ENCODE peak calls at places on chromosomes 5 and 9, in nine cellular contexts. One of them, this sample, is unnamed.

GRCh38 chr9:116476935-116477381 is 210.1 kb upstream of the TRIM32 start:
- DNase-seq in RWPE1: no peak
- DNase-seq in brain microvascular endothelial cell: no peak
- DNase-seq in CD4-positive, alpha-beta memory T cell: no peak
- DNase-seq in effector memory CD4-positive, alpha-beta T cell: no peak
- DNase-seq in HepG2: no peak
- DNase-seq in naive thymus-derived CD4-positive, alpha-beta T cell: no peak
- DNase-seq in breast epithelium: no peak
- DNase-seq in CD8-positive, alpha-beta T cell: no peak
- DNase-seq in this sample: no peak

GRCh38 chr5:32471784-32472183 is 27.2 kb upstream of the ZFR start:
- DNase-seq in breast epithelium: no peak
- DNase-seq in brain microvascular endothelial cell: no peak
- DNase-seq in effector memory CD4-positive, alpha-beta T cell: no peak
- DNase-seq in HepG2: no peak
- DNase-seq in naive thymus-derived CD4-positive, alpha-beta T cell: no peak
- DNase-seq in CD4-positive, alpha-beta memory T cell: no peak
- DNase-seq in CD8-positive, alpha-beta T cell: no peak
- DNase-seq in RWPE1: no peak
- DNase-seq in this sample: no peak

GRCh38 chr9:19049872-19050636 is 827 bp downstream of the RRAGA start:
- DNase-seq in HepG2: no peak
- DNase-seq in breast epithelium: no peak
- DNase-seq in CD4-positive, alpha-beta memory T cell: peak; percentile 21
- DNase-seq in naive thymus-derived CD4-positive, alpha-beta T cell: no peak
- DNase-seq in RWPE1: no peak
- DNase-seq in CD8-positive, alpha-beta T cell: no peak
- DNase-seq in brain microvascular endothelial cell: peak; percentile 27
- DNase-seq in effector memory CD4-positive, alpha-beta T cell: no peak
- DNase-seq in this sample: no peak

GRCh38 chr5:173567548-173567947 is 48.9 kb downstream of the BOD1 start:
- DNase-seq in brain microvascular endothelial cell: peak; percentile 33
- DNase-seq in naive thymus-derived CD4-positive, alpha-beta T cell: no peak
- DNase-seq in RWPE1: peak; percentile 78
- DNase-seq in CD4-positive, alpha-beta memory T cell: no peak
- DNase-seq in breast epithelium: no peak
- DNase-seq in effector memory CD4-positive, alpha-beta T cell: no peak
- DNase-seq in HepG2: no peak
- DNase-seq in CD8-positive, alpha-beta T cell: no peak
- DNase-seq in this sample: no peak

GRCh38 chr9:111805841-111806241 is 11.1 kb upstream of the SHOC1 start:
- DNase-seq in effector memory CD4-positive, alpha-beta T cell: no peak
- DNase-seq in RWPE1: peak; percentile 94
- DNase-seq in CD4-positive, alpha-beta memory T cell: no peak
- DNase-seq in naive thymus-derived CD4-positive, alpha-beta T cell: no peak
- DNase-seq in breast epithelium: no peak
- DNase-seq in CD8-positive, alpha-beta T cell: no peak
- DNase-seq in brain microvascular endothelial cell: peak; percentile 34
- DNase-seq in HepG2: no peak
- DNase-seq in this sample: no peak

GRCh38 chr9:127637322-127637847 is 25.3 kb downstream of the STXBP1 start:
- DNase-seq in RWPE1: peak; percentile 70
- DNase-seq in CD8-positive, alpha-beta T cell: no peak
- DNase-seq in brain microvascular endothelial cell: peak; percentile 46
- DNase-seq in breast epithelium: no peak
- DNase-seq in effector memory CD4-positive, alpha-beta T cell: no peak
- DNase-seq in naive thymus-derived CD4-positive, alpha-beta T cell: no peak
- DNase-seq in HepG2: peak; percentile 38
- DNase-seq in CD4-positive, alpha-beta memory T cell: no peak
- DNase-seq in this sample: no peak

GRCh38 chr9:21904776-21905175 is 89.4 kb downstream of the CDKN2A start:
- DNase-seq in brain microvascular endothelial cell: peak; percentile 49
- DNase-seq in RWPE1: no peak
- DNase-seq in CD8-positive, alpha-beta T cell: no peak
- DNase-seq in CD4-positive, alpha-beta memory T cell: no peak
- DNase-seq in naive thymus-derived CD4-positive, alpha-beta T cell: no peak
- DNase-seq in HepG2: no peak
- DNase-seq in breast epithelium: no peak
- DNase-seq in effector memory CD4-positive, alpha-beta T cell: no peak
- DNase-seq in this sample: no peak

GRCh38 chr9:134162926-134163373 is 1.4 kb downstream of the RNU6ATAC start:
- DNase-seq in naive thymus-derived CD4-positive, alpha-beta T cell: no peak
- DNase-seq in RWPE1: no peak
- DNase-seq in brain microvascular endothelial cell: no peak
- DNase-seq in breast epithelium: no peak
- DNase-seq in CD8-positive, alpha-beta T cell: no peak
- DNase-seq in HepG2: no peak
- DNase-seq in effector memory CD4-positive, alpha-beta T cell: no peak
- DNase-seq in CD4-positive, alpha-beta memory T cell: no peak
- DNase-seq in this sample: no peak

GRCh38 chr5:130055572-130055971 is 151.3 kb downstream of the CHSY3 start:
- DNase-seq in CD4-positive, alpha-beta memory T cell: no peak
- DNase-seq in breast epithelium: no peak
- DNase-seq in effector memory CD4-positive, alpha-beta T cell: no peak
- DNase-seq in brain microvascular endothelial cell: no peak
- DNase-seq in CD8-positive, alpha-beta T cell: no peak
- DNase-seq in HepG2: no peak
- DNase-seq in naive thymus-derived CD4-positive, alpha-beta T cell: no peak
- DNase-seq in RWPE1: no peak
- DNase-seq in this sample: no peak

GRCh38 chr5:102223542-102224444 is 72.3 kb downstream of the SLCO4C1 start:
- DNase-seq in HepG2: peak; percentile 68
- DNase-seq in naive thymus-derived CD4-positive, alpha-beta T cell: no peak
- DNase-seq in CD4-positive, alpha-beta memory T cell: peak; percentile 35
- DNase-seq in breast epithelium: no peak
- DNase-seq in brain microvascular endothelial cell: no peak
- DNase-seq in effector memory CD4-positive, alpha-beta T cell: no peak
- DNase-seq in RWPE1: no peak
- DNase-seq in CD8-positive, alpha-beta T cell: no peak
- DNase-seq in this sample: no peak

GRCh38 chr9:4320021-4320420 is 20.2 kb upstream of the GLIS3 start:
- DNase-seq in CD8-positive, alpha-beta T cell: no peak
- DNase-seq in HepG2: no peak
- DNase-seq in RWPE1: no peak
- DNase-seq in naive thymus-derived CD4-positive, alpha-beta T cell: no peak
- DNase-seq in brain microvascular endothelial cell: no peak
- DNase-seq in effector memory CD4-positive, alpha-beta T cell: no peak
- DNase-seq in CD4-positive, alpha-beta memory T cell: no peak
- DNase-seq in breast epithelium: no peak
- DNase-seq in this sample: no peak

GRCh38 chr9:85430659-85431370 is 310.9 kb downstream of the AGTPBP1 start:
- DNase-seq in CD4-positive, alpha-beta memory T cell: no peak
- DNase-seq in naive thymus-derived CD4-positive, alpha-beta T cell: no peak
- DNase-seq in brain microvascular endothelial cell: no peak
- DNase-seq in CD8-positive, alpha-beta T cell: no peak
- DNase-seq in HepG2: no peak
- DNase-seq in RWPE1: no peak
- DNase-seq in breast epithelium: no peak
- DNase-seq in effector memory CD4-positive, alpha-beta T cell: no peak
- DNase-seq in this sample: peak; percentile 49

GRCh38 chr5:86971034-86971511 is 296.6 kb upstream of the RASA1 start:
- DNase-seq in HepG2: peak; percentile 3
- DNase-seq in RWPE1: peak; percentile 13
- DNase-seq in naive thymus-derived CD4-positive, alpha-beta T cell: no peak
- DNase-seq in CD8-positive, alpha-beta T cell: no peak
- DNase-seq in CD4-positive, alpha-beta memory T cell: peak; percentile 15
- DNase-seq in effector memory CD4-positive, alpha-beta T cell: no peak
- DNase-seq in breast epithelium: no peak
- DNase-seq in brain microvascular endothelial cell: peak; percentile 11
- DNase-seq in this sample: no peak

GRCh38 chr9:99373912-99374311 is 151.8 kb downstream of the SEC61B start:
- DNase-seq in naive thymus-derived CD4-positive, alpha-beta T cell: no peak
- DNase-seq in brain microvascular endothelial cell: no peak
- DNase-seq in CD8-positive, alpha-beta T cell: no peak
- DNase-seq in CD4-positive, alpha-beta memory T cell: no peak
- DNase-seq in breast epithelium: no peak
- DNase-seq in effector memory CD4-positive, alpha-beta T cell: no peak
- DNase-seq in RWPE1: no peak
- DNase-seq in HepG2: no peak
- DNase-seq in this sample: no peak

GRCh38 chr9:75918154-75918553 is 27.7 kb downstream of the PCSK5 start:
- DNase-seq in RWPE1: peak; percentile 88
- DNase-seq in effector memory CD4-positive, alpha-beta T cell: no peak
- DNase-seq in CD4-positive, alpha-beta memory T cell: no peak
- DNase-seq in CD8-positive, alpha-beta T cell: no peak
- DNase-seq in brain microvascular endothelial cell: no peak
- DNase-seq in HepG2: no peak
- DNase-seq in naive thymus-derived CD4-positive, alpha-beta T cell: no peak
- DNase-seq in breast epithelium: no peak
- DNase-seq in this sample: no peak

GRCh38 chr9:83469722-83470121 is 68.5 kb downstream of the FRMD3 start:
- DNase-seq in CD8-positive, alpha-beta T cell: no peak
- DNase-seq in CD4-positive, alpha-beta memory T cell: no peak
- DNase-seq in naive thymus-derived CD4-positive, alpha-beta T cell: no peak
- DNase-seq in effector memory CD4-positive, alpha-beta T cell: no peak
- DNase-seq in HepG2: no peak
- DNase-seq in RWPE1: no peak
- DNase-seq in brain microvascular endothelial cell: no peak
- DNase-seq in breast epithelium: no peak
- DNase-seq in this sample: no peak

GRCh38 chr5:149434162-149435014 is 55.3 kb upstream of the IL17B start:
- DNase-seq in RWPE1: peak; percentile 86
- DNase-seq in CD8-positive, alpha-beta T cell: peak; percentile 21
- DNase-seq in brain microvascular endothelial cell: peak; percentile 78
- DNase-seq in HepG2: no peak
- DNase-seq in breast epithelium: no peak
- DNase-seq in CD4-positive, alpha-beta memory T cell: peak; percentile 40
- DNase-seq in naive thymus-derived CD4-positive, alpha-beta T cell: peak; percentile 40
- DNase-seq in effector memory CD4-positive, alpha-beta T cell: peak; percentile 12
- DNase-seq in this sample: no peak

GRCh38 chr5:95935553-95936100 is 26.0 kb downstream of the ELL2 start:
- DNase-seq in brain microvascular endothelial cell: no peak
- DNase-seq in breast epithelium: no peak
- DNase-seq in CD8-positive, alpha-beta T cell: no peak
- DNase-seq in effector memory CD4-positive, alpha-beta T cell: no peak
- DNase-seq in HepG2: no peak
- DNase-seq in naive thymus-derived CD4-positive, alpha-beta T cell: no peak
- DNase-seq in CD4-positive, alpha-beta memory T cell: no peak
- DNase-seq in RWPE1: peak; percentile 21
- DNase-seq in this sample: no peak

GRCh38 chr5:146457431-146457830 is 10.3 kb downstream of the TCERG1 start:
- DNase-seq in effector memory CD4-positive, alpha-beta T cell: no peak
- DNase-seq in HepG2: no peak
- DNase-seq in CD8-positive, alpha-beta T cell: no peak
- DNase-seq in naive thymus-derived CD4-positive, alpha-beta T cell: no peak
- DNase-seq in breast epithelium: no peak
- DNase-seq in RWPE1: no peak
- DNase-seq in CD4-positive, alpha-beta memory T cell: no peak
- DNase-seq in brain microvascular endothelial cell: no peak
- DNase-seq in this sample: no peak

GRCh38 chr5:146466521-146467349 is 19.6 kb downstream of the TCERG1 start:
- DNase-seq in RWPE1: peak; percentile 45
- DNase-seq in CD4-positive, alpha-beta memory T cell: no peak
- DNase-seq in CD8-positive, alpha-beta T cell: no peak
- DNase-seq in naive thymus-derived CD4-positive, alpha-beta T cell: no peak
- DNase-seq in effector memory CD4-positive, alpha-beta T cell: no peak
- DNase-seq in HepG2: no peak
- DNase-seq in breast epithelium: no peak
- DNase-seq in brain microvascular endothelial cell: no peak
- DNase-seq in this sample: no peak

GRCh38 chr5:146458894-146459293 is 11.8 kb downstream of the TCERG1 start:
- DNase-seq in RWPE1: no peak
- DNase-seq in naive thymus-derived CD4-positive, alpha-beta T cell: no peak
- DNase-seq in breast epithelium: no peak
- DNase-seq in HepG2: no peak
- DNase-seq in effector memory CD4-positive, alpha-beta T cell: no peak
- DNase-seq in CD8-positive, alpha-beta T cell: no peak
- DNase-seq in CD4-positive, alpha-beta memory T cell: no peak
- DNase-seq in brain microvascular endothelial cell: no peak
- DNase-seq in this sample: no peak

GRCh38 chr5:146463446-146463845 is 16.3 kb downstream of the TCERG1 start:
- DNase-seq in naive thymus-derived CD4-positive, alpha-beta T cell: no peak
- DNase-seq in brain microvascular endothelial cell: no peak
- DNase-seq in CD8-positive, alpha-beta T cell: no peak
- DNase-seq in effector memory CD4-positive, alpha-beta T cell: no peak
- DNase-seq in CD4-positive, alpha-beta memory T cell: no peak
- DNase-seq in HepG2: no peak
- DNase-seq in RWPE1: no peak
- DNase-seq in breast epithelium: no peak
- DNase-seq in this sample: no peak

GRCh38 chr5:146461319-146461718 is 14.2 kb downstream of the TCERG1 start:
- DNase-seq in CD4-positive, alpha-beta memory T cell: no peak
- DNase-seq in naive thymus-derived CD4-positive, alpha-beta T cell: no peak
- DNase-seq in HepG2: no peak
- DNase-seq in breast epithelium: no peak
- DNase-seq in brain microvascular endothelial cell: no peak
- DNase-seq in effector memory CD4-positive, alpha-beta T cell: no peak
- DNase-seq in CD8-positive, alpha-beta T cell: no peak
- DNase-seq in RWPE1: no peak
- DNase-seq in this sample: no peak
- H3K27ac ChIP-seq in CD4-positive, alpha-beta memory T cell: no peak overlapping the region
- H3K27ac ChIP-seq in naive thymus-derived CD4-positive, alpha-beta T cell: no peak overlapping the region
- H3K27ac ChIP-seq in HepG2: no peak overlapping the region
- H3K27ac ChIP-seq in breast epithelium: no peak overlapping the region
- H3K27ac ChIP-seq in brain microvascular endothelial cell: peak overlapping the region; percentile 22
- H3K27ac ChIP-seq in effector memory CD4-positive, alpha-beta T cell: no peak overlapping the region
- H3K27ac ChIP-seq in CD8-positive, alpha-beta T cell: no peak overlapping the region
- H3K27ac ChIP-seq in RWPE1: no peak overlapping the region
- H3K27ac ChIP-seq in this sample: no peak overlapping the region

GRCh38 chr5:73822276-73822988 is 196.4 kb downstream of the ARHGEF28 start:
- DNase-seq in HepG2: no peak
- DNase-seq in effector memory CD4-positive, alpha-beta T cell: no peak
- DNase-seq in brain microvascular endothelial cell: no peak
- DNase-seq in CD8-positive, alpha-beta T cell: no peak
- DNase-seq in RWPE1: no peak
- DNase-seq in naive thymus-derived CD4-positive, alpha-beta T cell: no peak
- DNase-seq in CD4-positive, alpha-beta memory T cell: no peak
- DNase-seq in breast epithelium: no peak
- DNase-seq in this sample: no peak
- H3K27ac ChIP-seq in HepG2: peak overlapping the region; percentile 83
- H3K27ac ChIP-seq in effector memory CD4-positive, alpha-beta T cell: no peak overlapping the region
- H3K27ac ChIP-seq in brain microvascular endothelial cell: peak overlapping the region; percentile 52
- H3K27ac ChIP-seq in CD8-positive, alpha-beta T cell: no peak overlapping the region
- H3K27ac ChIP-seq in RWPE1: no peak overlapping the region
- H3K27ac ChIP-seq in naive thymus-derived CD4-positive, alpha-beta T cell: no peak overlapping the region
- H3K27ac ChIP-seq in CD4-positive, alpha-beta memory T cell: no peak overlapping the region
- H3K27ac ChIP-seq in breast epithelium: peak overlapping the region; percentile 78
- H3K27ac ChIP-seq in this sample: no peak overlapping the region

DNA sequence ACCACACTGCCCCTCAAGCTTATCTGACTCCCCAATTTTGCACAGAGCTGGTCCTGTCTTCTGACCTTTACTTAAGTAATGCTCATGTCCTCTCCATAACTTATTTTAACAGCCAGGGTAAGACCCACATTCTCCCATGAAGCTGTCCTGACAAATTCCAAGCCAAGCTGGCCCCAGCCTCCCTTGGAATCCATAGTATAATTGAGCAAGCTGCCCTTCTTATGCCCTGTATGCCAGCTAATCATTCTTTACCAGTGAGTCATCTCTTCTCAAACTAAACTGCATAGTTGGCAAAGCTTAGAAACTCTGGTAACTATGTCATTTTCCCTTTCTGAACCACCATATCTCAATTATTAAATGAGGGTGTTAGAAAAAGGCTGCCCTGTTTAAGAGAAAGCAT is 92.4 kb downstream of the NFIB start:
- DNase-seq in CD4-positive, alpha-beta memory T cell: no peak
- DNase-seq in effector memory CD4-positive, alpha-beta T cell: no peak
- DNase-seq in breast epithelium: no peak
- DNase-seq in brain microvascular endothelial cell: peak; percentile 46
- DNase-seq in naive thymus-derived CD4-positive, alpha-beta T cell: no peak
- DNase-seq in HepG2: peak; percentile 14
- DNase-seq in CD8-positive, alpha-beta T cell: no peak
- DNase-seq in RWPE1: peak; percentile 81
- DNase-seq in this sample: no peak
- H3K27ac ChIP-seq in CD4-positive, alpha-beta memory T cell: no peak overlapping the region
- H3K27ac ChIP-seq in effector memory CD4-positive, alpha-beta T cell: no peak overlapping the region
- H3K27ac ChIP-seq in breast epithelium: peak overlapping the region; percentile 73
- H3K27ac ChIP-seq in brain microvascular endothelial cell: peak overlapping the region; percentile 47
- H3K27ac ChIP-seq in naive thymus-derived CD4-positive, alpha-beta T cell: no peak overlapping the region
- H3K27ac ChIP-seq in HepG2: no peak overlapping the region
- H3K27ac ChIP-seq in CD8-positive, alpha-beta T cell: no peak overlapping the region
- H3K27ac ChIP-seq in RWPE1: no peak overlapping the region
- H3K27ac ChIP-seq in this sample: no peak overlapping the region

GRCh38 chr9:110370316-110370715 is 32.7 kb upstream of the TXNDC8 start:
- DNase-seq in RWPE1: peak; percentile 87
- DNase-seq in CD8-positive, alpha-beta T cell: no peak
- DNase-seq in HepG2: no peak
- DNase-seq in brain microvascular endothelial cell: no peak
- DNase-seq in CD4-positive, alpha-beta memory T cell: no peak
- DNase-seq in breast epithelium: no peak
- DNase-seq in effector memory CD4-positive, alpha-beta T cell: no peak
- DNase-seq in naive thymus-derived CD4-positive, alpha-beta T cell: no peak
- DNase-seq in this sample: no peak
- H3K27ac ChIP-seq in RWPE1: no peak overlapping the region
- H3K27ac ChIP-seq in CD8-positive, alpha-beta T cell: no peak overlapping the region
- H3K27ac ChIP-seq in HepG2: no peak overlapping the region
- H3K27ac ChIP-seq in brain microvascular endothelial cell: no peak overlapping the region
- H3K27ac ChIP-seq in CD4-positive, alpha-beta memory T cell: no peak overlapping the region
- H3K27ac ChIP-seq in breast epithelium: no peak overlapping the region
- H3K27ac ChIP-seq in effector memory CD4-positive, alpha-beta T cell: no peak overlapping the region
- H3K27ac ChIP-seq in naive thymus-derived CD4-positive, alpha-beta T cell: no peak overlapping the region
- H3K27ac ChIP-seq in this sample: no peak overlapping the region

This sample was measured in caudate nucleus.